ENCODE peak calls at places on chromosome 9, in nine cellular contexts. H is breast epithelium, G is testis, T is ovary, Z is uterus, F is esophagus squamous epithelium, V is transverse colon, N is A549, O is heart left ventricle. J is an unnamed sample.

GRCh38 chr9:102740578-102740977 is 254.6 kb upstream of the CYLC2 start:
- DNase-seq in H (no peak), G (no peak), T (no peak), Z (no peak), F (no peak), V (no peak), N (no peak), O (no peak), J (no peak)

GRCh38 chr9:70830618-70831017 is 290.8 kb downstream of the TRPM3 start:
- DNase-seq in H (no peak), G (no peak), T (no peak), Z (no peak), F (no peak), V (no peak), N (no peak), O (no peak), J (no peak)

GRCh38 chr9:28212979-28213378 is 639.7 kb upstream of the C9orf72 start:
- DNase-seq in H (no peak), G (no peak), T (no peak), Z (no peak), F (no peak), V (no peak), N (peak), O (no peak), J (no peak)

GRCh38 chr9:32264171-32264862 is 120.1 kb upstream of the ACO1 start:
- DNase-seq in H (no peak), G (no peak), T (peak), Z (peak), F (no peak), V (no peak), N (no peak), O (no peak), J (no peak)

GRCh38 chr9:37262410-37262809 is 142.0 kb downstream of the ZCCHC7 start:
- DNase-seq in H (no peak), G (peak), T (no peak), Z (no peak), F (no peak), V (no peak), N (peak), O (no peak), J (no peak)

GRCh38 chr9:129458155-129458661 is 162.7 kb downstream of the C9orf50 start:
- DNase-seq in H (no peak), G (peak), T (no peak), Z (peak), F (no peak), V (peak), N (no peak), O (peak), J (peak)

GRCh38 chr9:111501005-111501562 is 16.9 kb upstream of the ECPAS start:
- DNase-seq in H (no peak), G (no peak), T (no peak), Z (no peak), F (no peak), V (no peak), N (no peak), O (no peak), J (no peak)

GRCh38 chr9:8437259-8437658 is 637.7 kb upstream of the DMAC1 start:
- DNase-seq in H (no peak), G (no peak), T (no peak), Z (no peak), F (no peak), V (no peak), N (no peak), O (no peak), J (no peak)

GRCh38 chr9:135016876-135017275 is 70.6 kb upstream of the OLFM1 start:
- DNase-seq in H (no peak), G (no peak), T (no peak), Z (no peak), F (no peak), V (no peak), N (no peak), O (no peak), J (peak)

GRCh38 chr9:107274096-107274495 is 9.0 kb upstream of the RAD23B start:
- DNase-seq in H (no peak), G (no peak), T (no peak), Z (no peak), F (no peak), V (no peak), N (no peak), O (no peak), J (no peak)
- TF ChIP-seq CTCF in H (no peak), G (no peak), T (no peak), Z (no peak), F (no peak), V (no peak), N (no peak), O (no peak), J (no peak)

DNA sequence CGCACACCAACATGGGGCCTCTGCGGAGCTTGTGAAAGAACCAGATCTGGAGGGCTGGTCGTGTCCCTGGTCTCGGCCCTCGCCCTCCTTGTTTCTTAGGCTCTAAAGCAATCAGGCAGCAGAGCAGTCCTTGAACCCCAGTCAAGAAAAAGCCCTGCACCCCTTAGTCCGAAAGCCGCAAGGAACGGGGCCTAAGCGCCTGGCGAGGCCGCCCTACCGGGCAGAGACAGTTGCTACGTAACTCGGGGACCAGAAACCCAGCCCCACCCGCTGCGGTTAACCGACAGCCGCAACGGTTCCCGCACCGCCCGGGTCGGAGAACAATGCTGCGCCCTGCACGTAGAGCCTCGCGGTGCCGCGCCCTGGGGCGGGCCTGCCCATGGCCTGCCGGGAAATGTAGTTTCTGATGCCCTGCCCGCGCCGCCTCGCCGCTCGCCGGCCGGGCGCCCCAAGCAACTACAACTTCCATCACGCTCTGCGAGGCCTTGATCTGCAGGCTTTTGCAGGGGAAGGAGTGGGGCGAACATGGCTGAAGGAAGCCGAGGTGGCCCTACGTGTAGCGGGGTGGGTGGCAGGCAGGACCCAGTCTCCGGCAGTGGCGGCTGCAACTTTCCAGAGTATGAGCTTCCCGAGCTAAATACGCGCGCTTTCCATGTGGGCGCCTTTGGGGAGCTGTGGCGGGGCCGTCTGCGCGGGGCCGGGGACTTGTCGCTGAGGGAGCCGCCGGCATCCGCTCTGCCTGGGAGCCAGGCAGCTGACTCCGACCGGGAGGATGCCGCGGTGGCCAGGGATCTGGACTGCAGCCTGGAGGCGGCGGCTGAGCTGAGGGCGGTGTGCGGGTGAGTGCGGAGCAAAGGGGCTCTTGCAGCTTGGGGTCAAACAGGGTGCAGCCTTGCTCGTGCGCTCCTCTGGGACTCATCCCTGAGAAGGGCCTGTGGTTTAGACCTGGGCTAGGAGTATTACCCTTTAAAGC is at the start of gene SNAPC3:
- DNase-seq in H (peak), G (peak), T (peak), Z (peak), F (peak), V (peak), N (peak), O (peak), J (peak)
- TF ChIP-seq POLR2A in H (peak), G (no peak), T (peak), Z (peak), F (no peak), V (peak), N (peak), O (no peak), J (peak)

DNA sequence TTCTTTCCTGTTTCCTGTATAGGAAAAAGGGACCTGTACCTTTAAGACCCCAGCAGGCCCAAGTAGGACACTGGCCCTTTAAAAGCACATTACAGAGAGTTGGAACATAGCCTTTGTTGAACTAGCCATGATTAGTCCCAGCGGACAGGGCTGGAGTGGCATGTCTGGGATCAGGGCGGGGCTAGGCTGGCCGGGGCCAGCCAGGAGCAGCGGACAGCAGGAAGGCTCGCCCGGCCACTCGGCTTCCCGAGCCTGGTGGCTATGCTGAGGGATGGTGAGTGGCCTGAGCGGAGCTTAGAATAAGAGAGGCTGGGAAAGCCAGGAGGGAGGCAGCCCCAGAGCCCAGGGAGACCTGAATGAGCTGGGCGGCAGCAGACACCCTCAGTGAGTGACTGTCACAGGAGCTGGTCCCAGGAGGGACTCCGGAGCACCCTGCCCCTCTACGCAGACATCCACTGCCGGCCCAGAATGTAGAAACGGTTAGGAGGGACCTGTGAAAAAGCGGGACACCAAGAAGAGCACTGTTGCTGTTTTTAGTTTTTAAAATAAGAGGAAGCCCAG is 92.1 kb downstream of the DAB2IP start:
- DNase-seq in H (peak), G (peak), T (peak), Z (peak), F (no peak), V (peak), N (peak), O (peak), J (peak)
- TF ChIP-seq CTCF in H (peak), G (no peak), T (peak), Z (peak), F (peak), V (peak), N (no peak), O (no peak), J (no peak)

GRCh38 chr9:89374176-89374575 is 55.9 kb downstream of the SECISBP2 start:
- DNase-seq in H (no peak), G (no peak), T (no peak), Z (no peak), F (no peak), V (no peak), N (no peak), O (no peak), J (no peak)
- TF ChIP-seq POLR2A in H (no peak), G (no peak), T (no peak), Z (no peak), F (no peak), V (no peak), N (no peak), O (no peak), J (no peak)

DNA sequence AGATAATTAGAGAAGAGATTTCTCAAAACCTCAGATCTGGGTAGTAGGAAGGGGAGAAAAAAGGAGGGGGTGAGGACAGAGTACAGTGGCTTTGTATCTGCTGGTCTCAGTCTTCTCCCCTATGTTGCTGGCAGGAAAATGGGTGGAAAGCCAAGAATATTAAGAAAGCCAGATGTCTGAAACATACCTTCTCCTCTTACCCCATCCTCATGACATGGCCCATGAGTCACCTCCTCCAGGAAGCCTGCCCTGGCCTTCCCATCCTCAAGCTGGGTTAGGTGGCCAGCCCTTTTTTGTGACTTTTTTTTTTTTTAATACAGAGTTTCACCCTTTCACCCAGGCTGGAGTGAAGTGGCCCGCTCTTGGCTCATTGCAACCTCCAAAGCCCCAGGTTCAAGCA is 61.8 kb downstream of the ABCA1 start:
- DNase-seq in H (no peak), G (no peak), T (no peak), Z (no peak), F (no peak), V (no peak), N (no peak), O (no peak), J (no peak)
- TF ChIP-seq CTCF in H (no peak), G (no peak), T (no peak), Z (no peak), F (no peak), V (no peak), N (no peak), O (no peak), J (no peak)